ENCODE peak calls at places on chromosomes 2 and 18, in eight cellular contexts. One of them, this sample, is unnamed.

GRCh38 chr2:150475479-150476212 is 11.8 kb downstream of the RND3 start:
- DNase-seq in hepatocyte: no peak
- DNase-seq in NCI-H2081: no peak
- DNase-seq in NCI-H748 treated with DMSO at 0.1 percent for 48 hours: no peak
- DNase-seq in HS-5: no peak
- DNase-seq in ELR: no peak
- DNase-seq in stimulated activated naive CD8-positive, alpha-beta T cell treated with anti-CD3 and anti-CD28 coated beads, Interleukin-15, Interleukin-2, amounts not matched to agents 100 U/mL and 50 U/mL, for 24 hours: no peak
- DNase-seq in WERI-Rb-1: no peak
- DNase-seq in this sample: no peak

GRCh38 chr2:23745726-23746105 is 181.2 kb downstream of the ATAD2B start:
- DNase-seq in hepatocyte: peak; percentile 21
- DNase-seq in NCI-H2081: no peak
- DNase-seq in NCI-H748 treated with DMSO at 0.1 percent for 48 hours: no peak
- DNase-seq in HS-5: peak; percentile 5
- DNase-seq in ELR: no peak
- DNase-seq in stimulated activated naive CD8-positive, alpha-beta T cell treated with anti-CD3 and anti-CD28 coated beads, Interleukin-15, Interleukin-2, amounts not matched to agents 100 U/mL and 50 U/mL, for 24 hours: no peak
- DNase-seq in WERI-Rb-1: no peak
- DNase-seq in this sample: peak; percentile 87

GRCh38 chr2:30030361-30030760 is 109.0 kb upstream of the ALK start:
- DNase-seq in hepatocyte: no peak
- DNase-seq in NCI-H2081: no peak
- DNase-seq in NCI-H748 treated with DMSO at 0.1 percent for 48 hours: no peak
- DNase-seq in HS-5: no peak
- DNase-seq in ELR: no peak
- DNase-seq in stimulated activated naive CD8-positive, alpha-beta T cell treated with anti-CD3 and anti-CD28 coated beads, Interleukin-15, Interleukin-2, amounts not matched to agents 100 U/mL and 50 U/mL, for 24 hours: no peak
- DNase-seq in WERI-Rb-1: no peak
- DNase-seq in this sample: no peak

GRCh38 chr2:239502430-239503221 is 101.8 kb upstream of the HDAC4 start:
- DNase-seq in hepatocyte: no peak
- DNase-seq in NCI-H2081: peak; percentile 41
- DNase-seq in NCI-H748 treated with DMSO at 0.1 percent for 48 hours: no peak
- DNase-seq in HS-5: no peak
- DNase-seq in ELR: no peak
- DNase-seq in stimulated activated naive CD8-positive, alpha-beta T cell treated with anti-CD3 and anti-CD28 coated beads, Interleukin-15, Interleukin-2, amounts not matched to agents 100 U/mL and 50 U/mL, for 24 hours: no peak
- DNase-seq in WERI-Rb-1: no peak
- DNase-seq in this sample: no peak

GRCh38 chr2:38907743-38908562 is 18.3 kb downstream of the ARHGEF33 start:
- DNase-seq in hepatocyte: no peak
- DNase-seq in NCI-H2081: no peak
- DNase-seq in NCI-H748 treated with DMSO at 0.1 percent for 48 hours: no peak
- DNase-seq in HS-5: no peak
- DNase-seq in ELR: peak; percentile 8
- DNase-seq in stimulated activated naive CD8-positive, alpha-beta T cell treated with anti-CD3 and anti-CD28 coated beads, Interleukin-15, Interleukin-2, amounts not matched to agents 100 U/mL and 50 U/mL, for 24 hours: no peak
- DNase-seq in WERI-Rb-1: no peak
- DNase-seq in this sample: no peak

GRCh38 chr2:106701134-106701994 is 184.6 kb downstream of the ST6GAL2 start:
- DNase-seq in hepatocyte: no peak
- DNase-seq in NCI-H2081: peak; percentile 8
- DNase-seq in NCI-H748 treated with DMSO at 0.1 percent for 48 hours: peak; percentile 23
- DNase-seq in HS-5: no peak
- DNase-seq in ELR: no peak
- DNase-seq in stimulated activated naive CD8-positive, alpha-beta T cell treated with anti-CD3 and anti-CD28 coated beads, Interleukin-15, Interleukin-2, amounts not matched to agents 100 U/mL and 50 U/mL, for 24 hours: no peak
- DNase-seq in WERI-Rb-1: no peak
- DNase-seq in this sample: no peak

GRCh38 chr18:50866765-50867164 is 12.2 kb upstream of the ME2 start:
- DNase-seq in hepatocyte: no peak
- DNase-seq in NCI-H2081: no peak
- DNase-seq in NCI-H748 treated with DMSO at 0.1 percent for 48 hours: no peak
- DNase-seq in HS-5: no peak
- DNase-seq in ELR: peak; percentile 34
- DNase-seq in stimulated activated naive CD8-positive, alpha-beta T cell treated with anti-CD3 and anti-CD28 coated beads, Interleukin-15, Interleukin-2, amounts not matched to agents 100 U/mL and 50 U/mL, for 24 hours: no peak
- DNase-seq in WERI-Rb-1: no peak
- DNase-seq in this sample: peak; percentile 5

GRCh38 chr18:57150828-57151227 is 3.9 kb downstream of the BOD1L2 start:
- DNase-seq in hepatocyte: peak; percentile 9
- DNase-seq in NCI-H2081: peak; percentile 74
- DNase-seq in NCI-H748 treated with DMSO at 0.1 percent for 48 hours: no peak
- DNase-seq in HS-5: no peak
- DNase-seq in ELR: no peak
- DNase-seq in stimulated activated naive CD8-positive, alpha-beta T cell treated with anti-CD3 and anti-CD28 coated beads, Interleukin-15, Interleukin-2, amounts not matched to agents 100 U/mL and 50 U/mL, for 24 hours: no peak
- DNase-seq in WERI-Rb-1: peak; percentile 91
- DNase-seq in this sample: peak; percentile 93

GRCh38 chr2:17627434-17627833 is 86.9 kb downstream of the VSNL1 start:
- DNase-seq in hepatocyte: no peak
- DNase-seq in NCI-H2081: no peak
- DNase-seq in NCI-H748 treated with DMSO at 0.1 percent for 48 hours: no peak
- DNase-seq in HS-5: no peak
- DNase-seq in ELR: no peak
- DNase-seq in stimulated activated naive CD8-positive, alpha-beta T cell treated with anti-CD3 and anti-CD28 coated beads, Interleukin-15, Interleukin-2, amounts not matched to agents 100 U/mL and 50 U/mL, for 24 hours: no peak
- DNase-seq in WERI-Rb-1: no peak
- DNase-seq in this sample: no peak

GRCh38 chr2:144382848-144383247 is 137.1 kb downstream of the ZEB2 start:
- DNase-seq in hepatocyte: no peak
- DNase-seq in NCI-H2081: no peak
- DNase-seq in NCI-H748 treated with DMSO at 0.1 percent for 48 hours: no peak
- DNase-seq in HS-5: no peak
- DNase-seq in ELR: no peak
- DNase-seq in stimulated activated naive CD8-positive, alpha-beta T cell treated with anti-CD3 and anti-CD28 coated beads, Interleukin-15, Interleukin-2, amounts not matched to agents 100 U/mL and 50 U/mL, for 24 hours: peak; percentile 27
- DNase-seq in WERI-Rb-1: no peak
- DNase-seq in this sample: no peak

GRCh38 chr2:221612171-221612570 is 40.1 kb upstream of the EPHA4 start:
- DNase-seq in hepatocyte: no peak
- DNase-seq in NCI-H2081: no peak
- DNase-seq in NCI-H748 treated with DMSO at 0.1 percent for 48 hours: no peak
- DNase-seq in HS-5: no peak
- DNase-seq in ELR: no peak
- DNase-seq in stimulated activated naive CD8-positive, alpha-beta T cell treated with anti-CD3 and anti-CD28 coated beads, Interleukin-15, Interleukin-2, amounts not matched to agents 100 U/mL and 50 U/mL, for 24 hours: no peak
- DNase-seq in WERI-Rb-1: no peak
- DNase-seq in this sample: peak; percentile 24

GRCh38 chr18:62621546-62621945 is 93.8 kb upstream of the PHLPP1 start:
- DNase-seq in hepatocyte: no peak
- DNase-seq in NCI-H2081: no peak
- DNase-seq in NCI-H748 treated with DMSO at 0.1 percent for 48 hours: no peak
- DNase-seq in HS-5: no peak
- DNase-seq in ELR: no peak
- DNase-seq in stimulated activated naive CD8-positive, alpha-beta T cell treated with anti-CD3 and anti-CD28 coated beads, Interleukin-15, Interleukin-2, amounts not matched to agents 100 U/mL and 50 U/mL, for 24 hours: no peak
- DNase-seq in WERI-Rb-1: no peak
- DNase-seq in this sample: no peak

GRCh38 chr2:126634273-126634861 is 21.6 kb upstream of the GYPC start:
- DNase-seq in hepatocyte: peak; percentile 34
- DNase-seq in NCI-H2081: no peak
- DNase-seq in NCI-H748 treated with DMSO at 0.1 percent for 48 hours: no peak
- DNase-seq in HS-5: no peak
- DNase-seq in ELR: peak; percentile 25
- DNase-seq in stimulated activated naive CD8-positive, alpha-beta T cell treated with anti-CD3 and anti-CD28 coated beads, Interleukin-15, Interleukin-2, amounts not matched to agents 100 U/mL and 50 U/mL, for 24 hours: peak; percentile 32
- DNase-seq in WERI-Rb-1: no peak
- DNase-seq in this sample: peak; percentile 55

GRCh38 chr18:41128545-41128944 is 826.5 kb upstream of the PIK3C3 start:
- DNase-seq in hepatocyte: no peak
- DNase-seq in NCI-H2081: no peak
- DNase-seq in NCI-H748 treated with DMSO at 0.1 percent for 48 hours: no peak
- DNase-seq in HS-5: no peak
- DNase-seq in ELR: peak; percentile 75
- DNase-seq in stimulated activated naive CD8-positive, alpha-beta T cell treated with anti-CD3 and anti-CD28 coated beads, Interleukin-15, Interleukin-2, amounts not matched to agents 100 U/mL and 50 U/mL, for 24 hours: no peak
- DNase-seq in WERI-Rb-1: no peak
- DNase-seq in this sample: no peak

GRCh38 chr2:54402350-54402749 is 53.8 kb upstream of the SPTBN1 start:
- DNase-seq in hepatocyte: peak; percentile 32
- DNase-seq in NCI-H2081: no peak
- DNase-seq in NCI-H748 treated with DMSO at 0.1 percent for 48 hours: no peak
- DNase-seq in HS-5: no peak
- DNase-seq in ELR: peak; percentile 68
- DNase-seq in stimulated activated naive CD8-positive, alpha-beta T cell treated with anti-CD3 and anti-CD28 coated beads, Interleukin-15, Interleukin-2, amounts not matched to agents 100 U/mL and 50 U/mL, for 24 hours: no peak
- DNase-seq in WERI-Rb-1: peak; percentile 45
- DNase-seq in this sample: peak; percentile 78

GRCh38 chr18:45951021-45951714 is 16.0 kb downstream of the EPG5 start:
- DNase-seq in hepatocyte: peak; percentile 22
- DNase-seq in NCI-H2081: no peak
- DNase-seq in NCI-H748 treated with DMSO at 0.1 percent for 48 hours: no peak
- DNase-seq in HS-5: peak; percentile 52
- DNase-seq in ELR: peak; percentile 92
- DNase-seq in stimulated activated naive CD8-positive, alpha-beta T cell treated with anti-CD3 and anti-CD28 coated beads, Interleukin-15, Interleukin-2, amounts not matched to agents 100 U/mL and 50 U/mL, for 24 hours: no peak
- DNase-seq in WERI-Rb-1: no peak
- DNase-seq in this sample: no peak

GRCh38 chr2:1899396-1899730 is 155.0 kb upstream of the PXDN start:
- DNase-seq in hepatocyte: no peak
- DNase-seq in NCI-H2081: no peak
- DNase-seq in NCI-H748 treated with DMSO at 0.1 percent for 48 hours: no peak
- DNase-seq in HS-5: no peak
- DNase-seq in ELR: no peak
- DNase-seq in stimulated activated naive CD8-positive, alpha-beta T cell treated with anti-CD3 and anti-CD28 coated beads, Interleukin-15, Interleukin-2, amounts not matched to agents 100 U/mL and 50 U/mL, for 24 hours: no peak
- DNase-seq in WERI-Rb-1: no peak
- DNase-seq in this sample: no peak

GRCh38 chr18:36247036-36247435 is 50.5 kb upstream of the FHOD3 start:
- DNase-seq in hepatocyte: no peak
- DNase-seq in NCI-H2081: no peak
- DNase-seq in NCI-H748 treated with DMSO at 0.1 percent for 48 hours: no peak
- DNase-seq in HS-5: no peak
- DNase-seq in ELR: peak; percentile 32
- DNase-seq in stimulated activated naive CD8-positive, alpha-beta T cell treated with anti-CD3 and anti-CD28 coated beads, Interleukin-15, Interleukin-2, amounts not matched to agents 100 U/mL and 50 U/mL, for 24 hours: no peak
- DNase-seq in WERI-Rb-1: no peak
- DNase-seq in this sample: no peak

GRCh38 chr18:53093650-53094049 is 753.7 kb downstream of the DCC start:
- DNase-seq in hepatocyte: no peak
- DNase-seq in NCI-H2081: no peak
- DNase-seq in NCI-H748 treated with DMSO at 0.1 percent for 48 hours: no peak
- DNase-seq in HS-5: no peak
- DNase-seq in ELR: no peak
- DNase-seq in stimulated activated naive CD8-positive, alpha-beta T cell treated with anti-CD3 and anti-CD28 coated beads, Interleukin-15, Interleukin-2, amounts not matched to agents 100 U/mL and 50 U/mL, for 24 hours: no peak
- DNase-seq in WERI-Rb-1: no peak
- DNase-seq in this sample: peak; percentile 9

GRCh38 chr2:85380048-85380447 is 25.5 kb downstream of the ELMOD3 start:
- DNase-seq in hepatocyte: no peak
- DNase-seq in NCI-H2081: no peak
- DNase-seq in NCI-H748 treated with DMSO at 0.1 percent for 48 hours: no peak
- DNase-seq in HS-5: no peak
- DNase-seq in ELR: no peak
- DNase-seq in stimulated activated naive CD8-positive, alpha-beta T cell treated with anti-CD3 and anti-CD28 coated beads, Interleukin-15, Interleukin-2, amounts not matched to agents 100 U/mL and 50 U/mL, for 24 hours: no peak
- DNase-seq in WERI-Rb-1: no peak
- DNase-seq in this sample: no peak

GRCh38 chr2:235006461-235006860 is 54.6 kb downstream of the SH3BP4 start:
- DNase-seq in hepatocyte: no peak
- DNase-seq in NCI-H2081: no peak
- DNase-seq in NCI-H748 treated with DMSO at 0.1 percent for 48 hours: no peak
- DNase-seq in HS-5: no peak
- DNase-seq in ELR: no peak
- DNase-seq in stimulated activated naive CD8-positive, alpha-beta T cell treated with anti-CD3 and anti-CD28 coated beads, Interleukin-15, Interleukin-2, amounts not matched to agents 100 U/mL and 50 U/mL, for 24 hours: no peak
- DNase-seq in WERI-Rb-1: no peak
- DNase-seq in this sample: peak; percentile 52

GRCh38 chr2:18991177-18992168 is 366.9 kb downstream of the OSR1 start:
- DNase-seq in hepatocyte: peak; percentile 8
- DNase-seq in NCI-H2081: peak; percentile 94
- DNase-seq in NCI-H748 treated with DMSO at 0.1 percent for 48 hours: no peak
- DNase-seq in HS-5: peak; percentile 83
- DNase-seq in ELR: peak; percentile 47
- DNase-seq in stimulated activated naive CD8-positive, alpha-beta T cell treated with anti-CD3 and anti-CD28 coated beads, Interleukin-15, Interleukin-2, amounts not matched to agents 100 U/mL and 50 U/mL, for 24 hours: no peak
- DNase-seq in WERI-Rb-1: no peak
- DNase-seq in this sample: peak; percentile 72

GRCh38 chr2:66897181-66897580 is 462.3 kb downstream of the MEIS1 start:
- DNase-seq in hepatocyte: no peak
- DNase-seq in NCI-H2081: no peak
- DNase-seq in NCI-H748 treated with DMSO at 0.1 percent for 48 hours: no peak
- DNase-seq in HS-5: no peak
- DNase-seq in ELR: peak; percentile 22
- DNase-seq in stimulated activated naive CD8-positive, alpha-beta T cell treated with anti-CD3 and anti-CD28 coated beads, Interleukin-15, Interleukin-2, amounts not matched to agents 100 U/mL and 50 U/mL, for 24 hours: no peak
- DNase-seq in WERI-Rb-1: no peak
- DNase-seq in this sample: no peak

GRCh38 chr18:63273170-63273925 is 46.2 kb downstream of the BCL2 start:
- DNase-seq in hepatocyte: no peak
- DNase-seq in NCI-H2081: no peak
- DNase-seq in NCI-H748 treated with DMSO at 0.1 percent for 48 hours: no peak
- DNase-seq in HS-5: no peak
- DNase-seq in ELR: no peak
- DNase-seq in stimulated activated naive CD8-positive, alpha-beta T cell treated with anti-CD3 and anti-CD28 coated beads, Interleukin-15, Interleukin-2, amounts not matched to agents 100 U/mL and 50 U/mL, for 24 hours: no peak
- DNase-seq in WERI-Rb-1: no peak
- DNase-seq in this sample: no peak

GRCh38 chr2:104919127-104919526 is 65.2 kb downstream of the POU3F3 start:
- DNase-seq in hepatocyte: peak; percentile 59
- DNase-seq in NCI-H2081: no peak
- DNase-seq in NCI-H748 treated with DMSO at 0.1 percent for 48 hours: no peak
- DNase-seq in HS-5: no peak
- DNase-seq in ELR: no peak
- DNase-seq in stimulated activated naive CD8-positive, alpha-beta T cell treated with anti-CD3 and anti-CD28 coated beads, Interleukin-15, Interleukin-2, amounts not matched to agents 100 U/mL and 50 U/mL, for 24 hours: no peak
- DNase-seq in WERI-Rb-1: no peak
- DNase-seq in this sample: no peak

GRCh38 chr18:183769-184168 is 25.4 kb downstream of the USP14 start:
- DNase-seq in hepatocyte: no peak
- DNase-seq in NCI-H2081: peak; percentile 38
- DNase-seq in NCI-H748 treated with DMSO at 0.1 percent for 48 hours: no peak
- DNase-seq in HS-5: no peak
- DNase-seq in ELR: no peak
- DNase-seq in stimulated activated naive CD8-positive, alpha-beta T cell treated with anti-CD3 and anti-CD28 coated beads, Interleukin-15, Interleukin-2, amounts not matched to agents 100 U/mL and 50 U/mL, for 24 hours: no peak
- DNase-seq in WERI-Rb-1: no peak
- DNase-seq in this sample: peak; percentile 43

GRCh38 chr2:195408196-195408595 is 248.8 kb upstream of the SLC39A10 start:
- DNase-seq in hepatocyte: no peak
- DNase-seq in NCI-H2081: peak; percentile 19
- DNase-seq in NCI-H748 treated with DMSO at 0.1 percent for 48 hours: peak; percentile 69
- DNase-seq in HS-5: no peak
- DNase-seq in ELR: no peak
- DNase-seq in stimulated activated naive CD8-positive, alpha-beta T cell treated with anti-CD3 and anti-CD28 coated beads, Interleukin-15, Interleukin-2, amounts not matched to agents 100 U/mL and 50 U/mL, for 24 hours: no peak
- DNase-seq in WERI-Rb-1: peak; percentile 40
- DNase-seq in this sample: peak; percentile 94

GRCh38 chr2:225993430-225993829 is 593.9 kb downstream of the NYAP2 start:
- DNase-seq in hepatocyte: no peak
- DNase-seq in NCI-H2081: no peak
- DNase-seq in NCI-H748 treated with DMSO at 0.1 percent for 48 hours: no peak
- DNase-seq in HS-5: peak; percentile 55
- DNase-seq in ELR: peak; percentile 66
- DNase-seq in stimulated activated naive CD8-positive, alpha-beta T cell treated with anti-CD3 and anti-CD28 coated beads, Interleukin-15, Interleukin-2, amounts not matched to agents 100 U/mL and 50 U/mL, for 24 hours: no peak
- DNase-seq in WERI-Rb-1: no peak
- DNase-seq in this sample: no peak

GRCh38 chr2:1818404-1818803 is 74.1 kb upstream of the PXDN start:
- DNase-seq in hepatocyte: peak; percentile 41
- DNase-seq in NCI-H2081: peak; percentile 58
- DNase-seq in NCI-H748 treated with DMSO at 0.1 percent for 48 hours: no peak
- DNase-seq in HS-5: no peak
- DNase-seq in ELR: no peak
- DNase-seq in stimulated activated naive CD8-positive, alpha-beta T cell treated with anti-CD3 and anti-CD28 coated beads, Interleukin-15, Interleukin-2, amounts not matched to agents 100 U/mL and 50 U/mL, for 24 hours: no peak
- DNase-seq in WERI-Rb-1: no peak
- DNase-seq in this sample: no peak

GRCh38 chr2:70944291-70944690 is 8.6 kb downstream of the ATP6V1B1 start:
- DNase-seq in hepatocyte: no peak
- DNase-seq in NCI-H2081: no peak
- DNase-seq in NCI-H748 treated with DMSO at 0.1 percent for 48 hours: no peak
- DNase-seq in HS-5: no peak
- DNase-seq in ELR: no peak
- DNase-seq in stimulated activated naive CD8-positive, alpha-beta T cell treated with anti-CD3 and anti-CD28 coated beads, Interleukin-15, Interleukin-2, amounts not matched to agents 100 U/mL and 50 U/mL, for 24 hours: no peak
- DNase-seq in WERI-Rb-1: peak; percentile 5
- DNase-seq in this sample: no peak

GRCh38 chr2:28155627-28156026 is 237.0 kb upstream of the FOSL2 start:
- DNase-seq in hepatocyte: peak; percentile 50
- DNase-seq in NCI-H2081: peak; percentile 20
- DNase-seq in NCI-H748 treated with DMSO at 0.1 percent for 48 hours: peak; percentile 36
- DNase-seq in HS-5: no peak
- DNase-seq in ELR: peak; percentile 54
- DNase-seq in stimulated activated naive CD8-positive, alpha-beta T cell treated with anti-CD3 and anti-CD28 coated beads, Interleukin-15, Interleukin-2, amounts not matched to agents 100 U/mL and 50 U/mL, for 24 hours: no peak
- DNase-seq in WERI-Rb-1: peak; percentile 62
- DNase-seq in this sample: peak; percentile 45

GRCh38 chr2:100272848-100273329 is 49.4 kb downstream of the LONRF2 start:
- DNase-seq in hepatocyte: no peak
- DNase-seq in NCI-H2081: no peak
- DNase-seq in NCI-H748 treated with DMSO at 0.1 percent for 48 hours: no peak
- DNase-seq in HS-5: no peak
- DNase-seq in ELR: no peak
- DNase-seq in stimulated activated naive CD8-positive, alpha-beta T cell treated with anti-CD3 and anti-CD28 coated beads, Interleukin-15, Interleukin-2, amounts not matched to agents 100 U/mL and 50 U/mL, for 24 hours: no peak
- DNase-seq in WERI-Rb-1: no peak
- DNase-seq in this sample: no peak

GRCh38 chr18:35282353-35282752 is 7.7 kb downstream of the ZSCAN30 start:
- DNase-seq in hepatocyte: no peak
- DNase-seq in NCI-H2081: no peak
- DNase-seq in NCI-H748 treated with DMSO at 0.1 percent for 48 hours: no peak
- DNase-seq in HS-5: peak; percentile 81
- DNase-seq in ELR: peak; percentile 95
- DNase-seq in stimulated activated naive CD8-positive, alpha-beta T cell treated with anti-CD3 and anti-CD28 coated beads, Interleukin-15, Interleukin-2, amounts not matched to agents 100 U/mL and 50 U/mL, for 24 hours: no peak
- DNase-seq in WERI-Rb-1: no peak
- DNase-seq in this sample: no peak

GRCh38 chr2:161028581-161028980 is 131.6 kb upstream of the TANK start:
- DNase-seq in hepatocyte: no peak
- DNase-seq in NCI-H2081: no peak
- DNase-seq in NCI-H748 treated with DMSO at 0.1 percent for 48 hours: no peak
- DNase-seq in HS-5: no peak
- DNase-seq in ELR: no peak
- DNase-seq in stimulated activated naive CD8-positive, alpha-beta T cell treated with anti-CD3 and anti-CD28 coated beads, Interleukin-15, Interleukin-2, amounts not matched to agents 100 U/mL and 50 U/mL, for 24 hours: no peak
- DNase-seq in WERI-Rb-1: no peak
- DNase-seq in this sample: no peak

This sample was measured in NCI-H82.